ENCODE peak calls at places on chromosomes 1 and 21, in five cellular contexts. E is sigmoid colon, O is cardiac fibroblast, I is suprapubic skin, K is GM12865. W is an unnamed sample.

GRCh38 chr1:206001476-206001888 is 1.7 kb downstream of the RAB7B start:
- DNase-seq in E (no peak), O (peak; percentile 95), I (peak; percentile 66), K (no peak), W (peak; percentile 90)

GRCh38 chr1:175493999-175494336 is 249.4 kb downstream of the TNR start:
- DNase-seq in E (no peak), O (no peak), I (no peak), K (no peak), W (no peak)

GRCh38 chr1:15757575-15758401 is 807 bp upstream of the FBLIM1 start:
- DNase-seq in E (no peak), O (peak; percentile 33), I (no peak), K (no peak), W (peak; percentile 55)

GRCh38 chr1:29688477-29689365 is 452.4 kb downstream of the PTPRU start:
- DNase-seq in E (peak; percentile 22), O (peak; percentile 70), I (peak; percentile 27), K (no peak), W (peak; percentile 62)

GRCh38 chr1:31576743-31577455 is 584 bp downstream of the TINAGL1 start:
- DNase-seq in E (peak; percentile 62), O (no peak), I (no peak), K (no peak), W (no peak)

GRCh38 chr1:10640079-10640578 is 156.3 kb downstream of the CASZ1 start:
- DNase-seq in E (no peak), O (no peak), I (no peak), K (no peak), W (no peak)

GRCh38 chr1:231241751-231242150 is 739 bp downstream of the GNPAT start:
- DNase-seq in E (no peak), O (peak; percentile 10), I (no peak), K (peak; percentile 8), W (peak; percentile 7)

GRCh38 chr1:94270801-94271203 is 33.4 kb upstream of the ARHGAP29 start:
- DNase-seq in E (no peak), O (peak; percentile 96), I (no peak), K (no peak), W (no peak)

GRCh38 chr1:55781944-55782482 is 566.8 kb upstream of the USP24 start:
- DNase-seq in E (peak; percentile 88), O (peak; percentile 75), I (no peak), K (no peak), W (peak; percentile 74)

GRCh38 chr1:248817065-248817464 is 8.7 kb downstream of the SH3BP5L start:
- DNase-seq in E (no peak), O (no peak), I (no peak), K (no peak), W (no peak)

GRCh38 chr1:154536570-154536969 is 21.9 kb downstream of the UBE2Q1 start:
- DNase-seq in E (no peak), O (no peak), I (no peak), K (no peak), W (no peak)

GRCh38 chr1:157523774-157524501 is 28.4 kb downstream of the FCRL5 start:
- DNase-seq in E (no peak), O (no peak), I (no peak), K (peak; percentile 75), W (no peak)

GRCh38 chr1:44812822-44813543 is 4.7 kb downstream of the BTBD19 start:
- DNase-seq in E (peak; percentile 71), O (no peak), I (no peak), K (no peak), W (no peak)

GRCh38 chr1:20533635-20534034 is 18.7 kb upstream of the FAM43B start:
- DNase-seq in E (no peak), O (no peak), I (no peak), K (no peak), W (no peak)

GRCh38 chr1:205162301-205162700 is 40.5 kb upstream of the RBBP5 start:
- DNase-seq in E (no peak), O (no peak), I (no peak), K (no peak), W (no peak)

GRCh38 chr1:6800728-6801127 is 15.5 kb downstream of the CAMTA1 start:
- DNase-seq in E (no peak), O (peak; percentile 72), I (no peak), K (no peak), W (peak; percentile 88)

GRCh38 chr1:7335224-7335879 is 435.7 kb upstream of the VAMP3 start:
- DNase-seq in E (no peak), O (no peak), I (no peak), K (no peak), W (peak; percentile 50)

GRCh38 chr1:61591316-61591715 is 133.6 kb downstream of the TM2D1 start:
- DNase-seq in E (no peak), O (no peak), I (no peak), K (no peak), W (no peak)

GRCh38 chr21:36788116-36788515 is 89.2 kb downstream of the SIM2 start:
- DNase-seq in E (no peak), O (no peak), I (no peak), K (no peak), W (peak; percentile 97)
- H3K4me3 ChIP-seq in E (no peak overlapping the region), O (no peak overlapping the region), I (peak overlapping the region; percentile 17), K (no peak overlapping the region), W (peak overlapping the region; percentile 32)

DNA sequence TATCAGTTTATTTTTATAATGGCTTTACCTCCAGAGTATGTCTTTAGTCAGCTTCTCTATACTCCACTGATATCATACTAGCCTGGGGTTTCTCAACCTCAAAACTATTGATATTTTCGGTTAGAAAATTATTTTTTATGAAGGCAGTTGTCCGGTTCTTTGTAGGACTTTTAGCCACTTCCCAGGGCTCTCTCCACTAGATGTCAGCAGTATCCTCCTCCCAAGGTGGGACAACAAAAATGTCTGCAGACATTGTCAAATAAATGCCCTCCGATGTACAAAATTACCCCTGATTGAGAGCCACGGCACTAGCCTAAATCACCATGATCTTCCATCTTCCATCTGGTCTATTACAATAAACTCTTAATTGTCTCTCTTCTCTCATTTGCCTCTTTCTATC is 4.1 kb upstream of the GRIK1 start:
- DNase-seq in E (no peak), O (no peak), I (no peak), K (peak; percentile 4), W (no peak)
- TF ChIP-seq CTCF in E (no peak), O (no peak), I (no peak), K (no peak), W (no peak)

DNA sequence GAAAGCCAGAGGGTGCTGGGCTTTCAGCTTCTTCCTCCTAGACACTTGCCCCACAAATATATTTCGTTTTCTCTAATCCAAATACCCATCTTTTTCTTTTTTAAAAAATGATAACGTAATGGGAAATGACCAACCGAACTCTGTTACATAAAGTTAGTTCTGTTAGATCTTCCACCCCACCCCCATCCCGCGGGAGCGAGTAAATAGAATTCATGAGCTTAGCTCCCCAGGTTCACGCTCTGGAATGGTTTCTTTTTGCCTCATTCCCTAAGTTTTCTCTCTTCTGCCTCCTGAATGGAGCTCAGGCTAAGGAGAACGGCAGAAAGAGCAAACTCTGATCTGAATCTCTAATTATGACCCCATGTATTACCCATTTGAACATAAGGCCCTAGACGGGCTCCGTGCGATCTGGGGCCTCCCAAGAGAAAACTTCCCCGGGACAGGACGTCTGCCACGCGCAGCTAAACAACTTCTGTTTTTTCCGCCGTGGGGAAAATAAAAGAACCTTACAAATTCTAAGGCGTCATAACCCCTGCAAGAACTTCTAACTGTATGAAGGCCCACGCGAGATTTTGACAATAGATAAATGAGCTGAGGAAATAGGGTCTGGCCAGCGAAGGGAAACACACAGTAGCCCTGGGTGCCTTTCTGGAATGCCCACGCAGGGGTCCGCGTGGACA is 2.4 kb downstream of the TBX15 start:
- DNase-seq in E (no peak), O (no peak), I (no peak), K (no peak), W (no peak)
- H3K4me3 ChIP-seq in E (no peak overlapping the region), O (no peak overlapping the region), I (peak overlapping the region; percentile 56), K (no peak overlapping the region), W (no peak overlapping the region)

GRCh38 chr21:29689753-29690152 is 250.0 kb downstream of the GRIK1 start:
- DNase-seq in E (no peak), O (no peak), I (no peak), K (no peak), W (no peak)
- TF ChIP-seq CTCF in E (no peak), O (no peak), I (no peak), K (no peak), W (no peak)

GRCh38 chr1:92834617-92835016 is 2.8 kb downstream of the RPL5 start:
- DNase-seq in E (no peak), O (no peak), I (no peak), K (no peak), W (no peak)
- H3K4me3 ChIP-seq in E (no peak overlapping the region), O (no peak overlapping the region), I (peak overlapping the region; percentile 99), K (peak overlapping the region; percentile 99), W (peak overlapping the region; percentile 90)

GRCh38 chr1:70115315-70115714 is 90.1 kb downstream of the LRRC40 start:
- DNase-seq in E (no peak), O (no peak), I (no peak), K (no peak), W (no peak)

DNA sequence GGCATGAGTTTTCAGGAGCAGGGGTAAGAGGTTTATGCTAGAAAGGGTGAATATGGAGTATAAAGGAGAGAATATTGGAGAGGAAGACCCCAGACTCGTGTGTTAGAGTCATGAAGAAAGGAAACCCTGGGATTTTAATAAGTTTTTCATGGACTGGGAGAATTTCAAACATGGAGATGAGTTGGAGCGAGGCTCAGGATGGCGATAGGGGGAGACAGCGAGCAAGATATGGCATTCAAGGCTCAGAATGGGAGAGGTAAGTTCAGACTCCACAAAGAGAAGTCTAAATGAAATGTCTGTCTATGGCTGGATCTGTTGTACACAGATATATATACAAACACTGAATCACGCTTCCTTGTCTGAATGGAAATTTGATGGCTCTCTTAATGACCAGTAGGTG is 92.5 kb downstream of the LRRC40 start:
- DNase-seq in E (no peak), O (no peak), I (no peak), K (no peak), W (no peak)
- TF ChIP-seq CTCF in E (no peak), O (no peak), I (no peak), K (no peak), W (peak; percentile 16)

GRCh38 chr21:41926068-41926806 is 27.6 kb downstream of the C2CD2 start:
- DNase-seq in E (peak; percentile 57), O (peak; percentile 71), I (no peak), K (peak; percentile 78), W (peak; percentile 83)
- H3K4me3 ChIP-seq in E (peak overlapping the region; percentile 35), O (no peak overlapping the region), I (peak overlapping the region; percentile 44), K (peak overlapping the region; percentile 92), W (peak overlapping the region; percentile 55)

DNA sequence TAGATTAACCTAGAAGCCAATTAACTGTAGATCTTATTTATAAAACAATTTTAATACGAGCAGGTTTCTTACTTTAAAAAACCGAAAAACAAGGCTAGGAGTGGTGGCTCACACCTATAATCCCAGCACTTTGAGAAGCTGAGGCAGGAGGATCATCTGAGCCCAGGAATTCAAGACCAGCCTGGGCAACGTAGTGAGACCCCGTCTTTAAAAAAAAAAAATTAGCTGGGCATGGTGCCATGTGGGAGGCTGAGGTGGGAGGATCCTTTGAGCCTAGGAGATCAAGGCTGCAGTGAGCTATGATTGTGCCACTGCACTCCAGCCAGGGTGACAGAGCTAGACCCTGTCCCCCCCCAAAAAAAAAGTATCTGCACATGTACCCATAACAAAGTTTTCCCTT is 89.3 kb upstream of the QSOX1 start:
- DNase-seq in E (no peak), O (no peak), I (no peak), K (no peak), W (no peak)
- TF ChIP-seq CTCF in E (no peak), O (no peak), I (no peak), K (no peak), W (no peak)

W was measured in fibroblast of villous mesenchyme.